ENCODE peak calls at places on chromosomes 11 and 22, in four cellular contexts. U, W, D and T are unnamed samples.

GRCh38 chr11:3920148-3920852 is 64.8 kb downstream of the STIM1 start:
- DNase-seq in U (peak), W (peak), D (peak), T (no peak)

GRCh38 chr11:1964348-1964747 is 17.2 kb downstream of the MRPL23 start:
- DNase-seq in U (no peak), W (no peak), D (no peak), T (no peak)

GRCh38 chr11:17021550-17021949 is 7.3 kb upstream of the PLEKHA7 start:
- DNase-seq in U (no peak), W (no peak), D (no peak), T (no peak)

GRCh38 chr22:43000441-43001175 is 14.3 kb downstream of the PACSIN2 start:
- DNase-seq in U (peak), W (no peak), D (no peak), T (no peak)

GRCh38 chr11:19602406-19602805 is 110.2 kb upstream of the NAV2 start:
- DNase-seq in U (no peak), W (no peak), D (no peak), T (no peak)

GRCh38 chr11:75673977-75674582 is 5.2 kb upstream of the MAP6 start:
- DNase-seq in U (no peak), W (no peak), D (no peak), T (no peak)

GRCh38 chr11:8025123-8025522 is 38.0 kb downstream of the EIF3F start:
- DNase-seq in U (no peak), W (no peak), D (no peak), T (no peak)

GRCh38 chr11:111460752-111461305 is 51.4 kb downstream of the BTG4 start:
- DNase-seq in U (no peak), W (no peak), D (no peak), T (no peak)

GRCh38 chr11:109249597-109249996 is 172.4 kb upstream of the C11orf87 start:
- DNase-seq in U (no peak), W (no peak), D (no peak), T (no peak)

GRCh38 chr11:134346101-134346975 is 14.6 kb downstream of the GLB1L2 start:
- DNase-seq in U (no peak), W (no peak), D (no peak), T (no peak)

GRCh38 chr11:121670792-121671275 is 218.1 kb upstream of the SORL1-AS1 start:
- DNase-seq in U (no peak), W (no peak), D (no peak), T (no peak)

GRCh38 chr11:65811764-65812475 is 21.8 kb upstream of the SNX32 start:
- DNase-seq in U (no peak), W (no peak), D (no peak), T (no peak)

GRCh38 chr11:64869571-64870175 is 8.7 kb downstream of the EHD1 start:
- DNase-seq in U (no peak), W (no peak), D (no peak), T (no peak)

GRCh38 chr11:113162590-113162961 is 151.8 kb upstream of the TTC12 start:
- DNase-seq in U (no peak), W (no peak), D (no peak), T (no peak)

GRCh38 chr11:69554849-69555248 is 73.4 kb downstream of the LINC01488 start:
- DNase-seq in U (no peak), W (no peak), D (no peak), T (no peak)

GRCh38 chr11:94546886-94547285 is 3.2 kb downstream of the FUT4 start:
- DNase-seq in U (no peak), W (no peak), D (no peak), T (no peak)

GRCh38 chr22:36155702-36156101 is 4.9 kb downstream of the APOL3 start:
- DNase-seq in U (no peak), W (peak), D (no peak), T (no peak)

GRCh38 chr22:46829140-46829891 is 66.9 kb downstream of the TBC1D22A start:
- DNase-seq in U (no peak), W (no peak), D (peak), T (no peak)

GRCh38 chr11:118804094-118804493 is 13.1 kb upstream of the DDX6 start:
- DNase-seq in U (no peak), W (no peak), D (no peak), T (no peak)